ENCODE peak calls at places on chromosomes 16 and 17, in six cellular contexts. One of them, this sample, is unnamed.

GRCh38 chr17:20267459-20267842 is 199.9 kb downstream of the LGALS9B start:
- DNase-seq in COR-L47: no peak
- DNase-seq in activated T-cell treated with anti-CD3 and anti-CD28 coated beads, Interleukin-2, amount 50 U/mL, for 72 hours: peak
- DNase-seq in T follicular helper cell: peak
- DNase-seq in cerebellar nuclear complex: no peak
- DNase-seq in NCI-H526: no peak
- DNase-seq in this sample: no peak

GRCh38 chr17:80894439-80894721 is 97.3 kb upstream of the CHMP6 start:
- DNase-seq in COR-L47: no peak
- DNase-seq in activated T-cell treated with anti-CD3 and anti-CD28 coated beads, Interleukin-2, amount 50 U/mL, for 72 hours: no peak
- DNase-seq in T follicular helper cell: no peak
- DNase-seq in cerebellar nuclear complex: no peak
- DNase-seq in NCI-H526: peak
- DNase-seq in this sample: no peak

GRCh38 chr16:57628008-57628781 is at the start of gene ADGRG1:
- DNase-seq in COR-L47: no peak
- DNase-seq in activated T-cell treated with anti-CD3 and anti-CD28 coated beads, Interleukin-2, amount 50 U/mL, for 72 hours: peak
- DNase-seq in T follicular helper cell: no peak
- DNase-seq in cerebellar nuclear complex: no peak
- DNase-seq in NCI-H526: no peak
- DNase-seq in this sample: no peak

GRCh38 chr17:75601057-75601987 is 13.7 kb downstream of the MYO15B start:
- DNase-seq in COR-L47: peak
- DNase-seq in activated T-cell treated with anti-CD3 and anti-CD28 coated beads, Interleukin-2, amount 50 U/mL, for 72 hours: peak
- DNase-seq in T follicular helper cell: peak
- DNase-seq in cerebellar nuclear complex: no peak
- DNase-seq in NCI-H526: peak
- DNase-seq in this sample: peak

GRCh38 chr17:40952675-40953074 is 14.1 kb downstream of the KRT39 start:
- DNase-seq in COR-L47: no peak
- DNase-seq in activated T-cell treated with anti-CD3 and anti-CD28 coated beads, Interleukin-2, amount 50 U/mL, for 72 hours: no peak
- DNase-seq in T follicular helper cell: no peak
- DNase-seq in cerebellar nuclear complex: no peak
- DNase-seq in NCI-H526: no peak
- DNase-seq in this sample: no peak

GRCh38 chr16:15743657-15744056 is 93.6 kb downstream of the NDE1 start:
- DNase-seq in COR-L47: no peak
- DNase-seq in activated T-cell treated with anti-CD3 and anti-CD28 coated beads, Interleukin-2, amount 50 U/mL, for 72 hours: no peak
- DNase-seq in T follicular helper cell: no peak
- DNase-seq in cerebellar nuclear complex: no peak
- DNase-seq in NCI-H526: no peak
- DNase-seq in this sample: no peak

GRCh38 chr16:2280981-2281542 is 13.1 kb upstream of the RNPS1 start:
- DNase-seq in COR-L47: no peak
- DNase-seq in activated T-cell treated with anti-CD3 and anti-CD28 coated beads, Interleukin-2, amount 50 U/mL, for 72 hours: no peak
- DNase-seq in T follicular helper cell: no peak
- DNase-seq in cerebellar nuclear complex: no peak
- DNase-seq in NCI-H526: no peak
- DNase-seq in this sample: no peak

GRCh38 chr17:11309850-11310249 is 68.8 kb downstream of the SHISA6 start:
- DNase-seq in COR-L47: no peak
- DNase-seq in activated T-cell treated with anti-CD3 and anti-CD28 coated beads, Interleukin-2, amount 50 U/mL, for 72 hours: no peak
- DNase-seq in T follicular helper cell: no peak
- DNase-seq in cerebellar nuclear complex: no peak
- DNase-seq in NCI-H526: no peak
- DNase-seq in this sample: no peak

GRCh38 chr17:78812849-78813248 is 27.8 kb downstream of the USP36 start:
- DNase-seq in COR-L47: no peak
- DNase-seq in activated T-cell treated with anti-CD3 and anti-CD28 coated beads, Interleukin-2, amount 50 U/mL, for 72 hours: no peak
- DNase-seq in T follicular helper cell: no peak
- DNase-seq in cerebellar nuclear complex: no peak
- DNase-seq in NCI-H526: no peak
- DNase-seq in this sample: no peak

GRCh38 chr17:43760254-43760852 is 1.8 kb upstream of the SOST start:
- DNase-seq in COR-L47: peak
- DNase-seq in activated T-cell treated with anti-CD3 and anti-CD28 coated beads, Interleukin-2, amount 50 U/mL, for 72 hours: peak
- DNase-seq in T follicular helper cell: peak
- DNase-seq in cerebellar nuclear complex: peak
- DNase-seq in NCI-H526: peak
- DNase-seq in this sample: peak

GRCh38 chr17:82752371-82753200 is 721 bp downstream of the TBCD start:
- DNase-seq in COR-L47: no peak
- DNase-seq in activated T-cell treated with anti-CD3 and anti-CD28 coated beads, Interleukin-2, amount 50 U/mL, for 72 hours: no peak
- DNase-seq in T follicular helper cell: no peak
- DNase-seq in cerebellar nuclear complex: no peak
- DNase-seq in NCI-H526: peak
- DNase-seq in this sample: no peak

GRCh38 chr16:65576139-65576538 is 454.3 kb upstream of the CDH11 start:
- DNase-seq in COR-L47: no peak
- DNase-seq in activated T-cell treated with anti-CD3 and anti-CD28 coated beads, Interleukin-2, amount 50 U/mL, for 72 hours: no peak
- DNase-seq in T follicular helper cell: no peak
- DNase-seq in cerebellar nuclear complex: no peak
- DNase-seq in NCI-H526: no peak
- DNase-seq in this sample: no peak

GRCh38 chr17:80034977-80035686 is 540 bp downstream of the TBC1D16 start:
- DNase-seq in COR-L47: no peak
- DNase-seq in activated T-cell treated with anti-CD3 and anti-CD28 coated beads, Interleukin-2, amount 50 U/mL, for 72 hours: peak
- DNase-seq in T follicular helper cell: peak
- DNase-seq in cerebellar nuclear complex: no peak
- DNase-seq in NCI-H526: peak
- DNase-seq in this sample: no peak

GRCh38 chr16:85626191-85626951 is 13.2 kb downstream of the GSE1 start:
- DNase-seq in COR-L47: peak
- DNase-seq in activated T-cell treated with anti-CD3 and anti-CD28 coated beads, Interleukin-2, amount 50 U/mL, for 72 hours: no peak
- DNase-seq in T follicular helper cell: no peak
- DNase-seq in cerebellar nuclear complex: no peak
- DNase-seq in NCI-H526: peak
- DNase-seq in this sample: no peak

GRCh38 chr17:33520404-33521032 is 227.4 kb upstream of the ASIC2 start:
- DNase-seq in COR-L47: no peak
- DNase-seq in activated T-cell treated with anti-CD3 and anti-CD28 coated beads, Interleukin-2, amount 50 U/mL, for 72 hours: peak
- DNase-seq in T follicular helper cell: peak
- DNase-seq in cerebellar nuclear complex: no peak
- DNase-seq in NCI-H526: peak
- DNase-seq in this sample: peak

GRCh38 chr17:44496815-44497214 is 6.4 kb downstream of the GPATCH8 start:
- DNase-seq in COR-L47: no peak
- DNase-seq in activated T-cell treated with anti-CD3 and anti-CD28 coated beads, Interleukin-2, amount 50 U/mL, for 72 hours: no peak
- DNase-seq in T follicular helper cell: no peak
- DNase-seq in cerebellar nuclear complex: no peak
- DNase-seq in NCI-H526: no peak
- DNase-seq in this sample: no peak

This sample was measured in GM18507.